ENCODE peak calls at places on chromosome 11, in four cellular contexts. One of them, this sample, is unnamed.

GRCh38 chr11:58832246-58832645 is 12.3 kb downstream of the GLYATL2 start:
- DNase-seq in dermis microvascular lymphatic vessel endothelial cell: no peak
- DNase-seq in brain pericyte: no peak
- DNase-seq in tibial nerve: no peak
- DNase-seq in this sample: no peak

GRCh38 chr11:26930518-26931247 is 63.2 kb upstream of the FIBIN start:
- DNase-seq in dermis microvascular lymphatic vessel endothelial cell: no peak
- DNase-seq in tibial nerve: no peak
- DNase-seq in brain pericyte: no peak
- DNase-seq in this sample: no peak

GRCh38 chr11:124915541-124916369 is 3.3 kb upstream of the HEPN1 start:
- DNase-seq in brain pericyte: no peak
- DNase-seq in dermis microvascular lymphatic vessel endothelial cell: peak; percentile 76
- DNase-seq in tibial nerve: peak; percentile 0
- DNase-seq in this sample: no peak

GRCh38 chr11:130040281-130040940 is 29.3 kb upstream of the APLP2 start:
- DNase-seq in brain pericyte: no peak
- DNase-seq in dermis microvascular lymphatic vessel endothelial cell: no peak
- DNase-seq in tibial nerve: no peak
- DNase-seq in this sample: no peak

GRCh38 chr11:76208829-76209670 is 2.7 kb upstream of the WNT11 start:
- DNase-seq in brain pericyte: no peak
- DNase-seq in dermis microvascular lymphatic vessel endothelial cell: peak; percentile 41
- DNase-seq in tibial nerve: peak; percentile 56
- DNase-seq in this sample: no peak

GRCh38 chr11:112291191-112291590 is 30.5 kb upstream of the PLET1 start:
- DNase-seq in dermis microvascular lymphatic vessel endothelial cell: no peak
- DNase-seq in brain pericyte: no peak
- DNase-seq in tibial nerve: no peak
- DNase-seq in this sample: no peak

GRCh38 chr11:27294654-27295053 is 68.4 kb downstream of the CCDC34 start:
- DNase-seq in tibial nerve: no peak
- DNase-seq in brain pericyte: no peak
- DNase-seq in dermis microvascular lymphatic vessel endothelial cell: no peak
- DNase-seq in this sample: no peak

GRCh38 chr11:82701847-82702520 is 31.7 kb downstream of the FAM181B start:
- DNase-seq in tibial nerve: peak; percentile 30
- DNase-seq in dermis microvascular lymphatic vessel endothelial cell: peak; percentile 41
- DNase-seq in brain pericyte: no peak
- DNase-seq in this sample: no peak

GRCh38 chr11:68471360-68472340 is 11.1 kb downstream of the PPP6R3 start:
- DNase-seq in tibial nerve: no peak
- DNase-seq in brain pericyte: no peak
- DNase-seq in dermis microvascular lymphatic vessel endothelial cell: no peak
- DNase-seq in this sample: no peak

GRCh38 chr11:35281169-35281591 is 138.2 kb downstream of the SLC1A2 start:
- DNase-seq in tibial nerve: no peak
- DNase-seq in brain pericyte: no peak
- DNase-seq in dermis microvascular lymphatic vessel endothelial cell: no peak
- DNase-seq in this sample: no peak

GRCh38 chr11:7485136-7485853 is at the start of gene OLFML1:
- DNase-seq in tibial nerve: peak; percentile 25
- DNase-seq in dermis microvascular lymphatic vessel endothelial cell: no peak
- DNase-seq in brain pericyte: peak; percentile 53
- DNase-seq in this sample: no peak

GRCh38 chr11:123055132-123055924 is 6.6 kb downstream of the HSPA8 start:
- DNase-seq in tibial nerve: no peak
- DNase-seq in dermis microvascular lymphatic vessel endothelial cell: no peak
- DNase-seq in brain pericyte: no peak
- DNase-seq in this sample: no peak

GRCh38 chr11:130830563-130830950 is 85.7 kb downstream of the SNX19 start:
- DNase-seq in dermis microvascular lymphatic vessel endothelial cell: no peak
- DNase-seq in brain pericyte: no peak
- DNase-seq in tibial nerve: no peak
- DNase-seq in this sample: no peak

GRCh38 chr11:116910378-116910777 is 73.0 kb upstream of the APOA1 start:
- DNase-seq in dermis microvascular lymphatic vessel endothelial cell: no peak
- DNase-seq in tibial nerve: no peak
- DNase-seq in brain pericyte: no peak
- DNase-seq in this sample: no peak

GRCh38 chr11:121270286-121270685 is 22.3 kb upstream of the SC5D start:
- DNase-seq in dermis microvascular lymphatic vessel endothelial cell: no peak
- DNase-seq in brain pericyte: no peak
- DNase-seq in tibial nerve: no peak
- DNase-seq in this sample: no peak

GRCh38 chr11:78532991-78533861 is 41.4 kb downstream of the NARS2 start:
- DNase-seq in dermis microvascular lymphatic vessel endothelial cell: no peak
- DNase-seq in tibial nerve: no peak
- DNase-seq in brain pericyte: no peak
- DNase-seq in this sample: no peak

GRCh38 chr11:130535530-130535929 is 87.1 kb downstream of the ADAMTS15 start:
- DNase-seq in brain pericyte: no peak
- DNase-seq in dermis microvascular lymphatic vessel endothelial cell: no peak
- DNase-seq in tibial nerve: no peak
- DNase-seq in this sample: no peak

GRCh38 chr11:103339485-103339857 is 230.2 kb downstream of the DYNC2H1 start:
- DNase-seq in tibial nerve: no peak
- DNase-seq in brain pericyte: no peak
- DNase-seq in dermis microvascular lymphatic vessel endothelial cell: no peak
- DNase-seq in this sample: no peak

GRCh38 chr11:69647761-69648497 is 7.0 kb downstream of the CCND1 start:
- DNase-seq in tibial nerve: no peak
- DNase-seq in dermis microvascular lymphatic vessel endothelial cell: no peak
- DNase-seq in brain pericyte: no peak
- DNase-seq in this sample: no peak

GRCh38 chr11:115256326-115257197 is 247.7 kb downstream of the CADM1 start:
- DNase-seq in brain pericyte: no peak
- DNase-seq in dermis microvascular lymphatic vessel endothelial cell: no peak
- DNase-seq in tibial nerve: no peak
- DNase-seq in this sample: no peak

GRCh38 chr11:96393753-96394348 is 4.0 kb downstream of the JRKL start:
- DNase-seq in brain pericyte: no peak
- DNase-seq in dermis microvascular lymphatic vessel endothelial cell: peak; percentile 59
- DNase-seq in tibial nerve: no peak
- DNase-seq in this sample: no peak

GRCh38 chr11:75024764-75025211 is 36.1 kb downstream of the NEU3 start:
- DNase-seq in brain pericyte: no peak
- DNase-seq in dermis microvascular lymphatic vessel endothelial cell: no peak
- DNase-seq in tibial nerve: no peak
- DNase-seq in this sample: no peak

GRCh38 chr11:130037058-130037457 is 32.6 kb upstream of the APLP2 start:
- DNase-seq in tibial nerve: no peak
- DNase-seq in dermis microvascular lymphatic vessel endothelial cell: peak; percentile 91
- DNase-seq in brain pericyte: no peak
- DNase-seq in this sample: no peak

GRCh38 chr11:42465613-42466012 is 846.2 kb upstream of the API5 start:
- DNase-seq in tibial nerve: no peak
- DNase-seq in brain pericyte: no peak
- DNase-seq in dermis microvascular lymphatic vessel endothelial cell: no peak
- DNase-seq in this sample: no peak

GRCh38 chr11:122681731-122682130 is 26.2 kb downstream of the UBASH3B start:
- DNase-seq in tibial nerve: no peak
- DNase-seq in dermis microvascular lymphatic vessel endothelial cell: no peak
- DNase-seq in brain pericyte: no peak
- DNase-seq in this sample: no peak

GRCh38 chr11:117884994-117885393 is 8.5 kb upstream of the FXYD6 start:
- DNase-seq in tibial nerve: no peak
- DNase-seq in dermis microvascular lymphatic vessel endothelial cell: no peak
- DNase-seq in brain pericyte: no peak
- DNase-seq in this sample: no peak

GRCh38 chr11:3014314-3014938 is 22.3 kb upstream of the NAP1L4 start:
- DNase-seq in dermis microvascular lymphatic vessel endothelial cell: no peak
- DNase-seq in brain pericyte: peak; percentile 84
- DNase-seq in tibial nerve: no peak
- DNase-seq in this sample: no peak

GRCh38 chr11:67264260-67264659 is 2.0 kb upstream of the GRK2 start:
- DNase-seq in brain pericyte: no peak
- DNase-seq in dermis microvascular lymphatic vessel endothelial cell: no peak
- DNase-seq in tibial nerve: no peak
- DNase-seq in this sample: no peak

GRCh38 chr11:77049081-77049480 is 14.9 kb downstream of the B3GNT6 start:
- DNase-seq in dermis microvascular lymphatic vessel endothelial cell: no peak
- DNase-seq in tibial nerve: no peak
- DNase-seq in brain pericyte: no peak
- DNase-seq in this sample: no peak

This sample was measured in glomerular endothelial cell.